ENCODE peak calls at places on chromosome 4, in four cellular contexts. One of them, this sample, is unnamed.

GRCh38 chr4:136637071-136637777 is 895.1 kb downstream of the PCDH18 start:
- DNase-seq in K562: peak; percentile 14
- DNase-seq in SK-N-SH: peak; percentile 22
- DNase-seq in GM12878: no peak
- DNase-seq in this sample: peak; percentile 76

GRCh38 chr4:3344596-3344995 is 51.8 kb downstream of the RGS12 start:
- DNase-seq in K562: no peak
- DNase-seq in SK-N-SH: no peak
- DNase-seq in GM12878: no peak
- DNase-seq in this sample: no peak

GRCh38 chr4:18954538-18954937 is 933.0 kb upstream of the LCORL start:
- DNase-seq in K562: no peak
- DNase-seq in SK-N-SH: no peak
- DNase-seq in GM12878: no peak
- DNase-seq in this sample: no peak

GRCh38 chr4:119035941-119036737 is 99.5 kb upstream of the MYOZ2 start:
- DNase-seq in K562: no peak
- DNase-seq in SK-N-SH: no peak
- DNase-seq in GM12878: no peak
- DNase-seq in this sample: no peak

GRCh38 chr4:155629183-155629825 is 37.3 kb upstream of the GUCY1A1 start:
- DNase-seq in K562: no peak
- DNase-seq in SK-N-SH: no peak
- DNase-seq in GM12878: no peak
- DNase-seq in this sample: no peak

GRCh38 chr4:77996076-77996475 is 61.0 kb upstream of the FRAS1 start:
- DNase-seq in K562: no peak
- DNase-seq in SK-N-SH: no peak
- DNase-seq in GM12878: no peak
- DNase-seq in this sample: no peak

GRCh38 chr4:139672215-139672614 is 6.6 kb downstream of the MGST2 start:
- DNase-seq in K562: no peak
- DNase-seq in SK-N-SH: no peak
- DNase-seq in GM12878: no peak
- DNase-seq in this sample: no peak

GRCh38 chr4:73740353-73740778 is at the start of gene CXCL8:
- DNase-seq in K562: no peak
- DNase-seq in SK-N-SH: no peak
- DNase-seq in GM12878: no peak
- DNase-seq in this sample: no peak

GRCh38 chr4:13705521-13706035 is 78.1 kb upstream of the BOD1L1 start:
- DNase-seq in K562: no peak
- DNase-seq in SK-N-SH: peak; percentile 24
- DNase-seq in GM12878: no peak
- DNase-seq in this sample: no peak

GRCh38 chr4:84470204-84470785 is 28.8 kb downstream of the NKX6-1 start:
- DNase-seq in K562: no peak
- DNase-seq in SK-N-SH: no peak
- DNase-seq in GM12878: no peak
- DNase-seq in this sample: peak; percentile 49

GRCh38 chr4:145081756-145082155 is 16.2 kb downstream of the ANAPC10 start:
- DNase-seq in K562: no peak
- DNase-seq in SK-N-SH: no peak
- DNase-seq in GM12878: no peak
- DNase-seq in this sample: no peak

GRCh38 chr4:17758459-17758858 is 23.0 kb downstream of the FAM184B start:
- DNase-seq in K562: no peak
- DNase-seq in SK-N-SH: no peak
- DNase-seq in GM12878: no peak
- DNase-seq in this sample: no peak

GRCh38 chr4:15681372-15682339 is at the start of gene FAM200B:
- DNase-seq in K562: peak; percentile 99
- DNase-seq in SK-N-SH: peak; percentile 99
- DNase-seq in GM12878: peak; percentile 93
- DNase-seq in this sample: peak; percentile 100
- TF ChIP-seq CTCF in K562: peak; percentile 13
- TF ChIP-seq CTCF in SK-N-SH: peak; percentile 12
- TF ChIP-seq CTCF in GM12878: peak; percentile 10
- TF ChIP-seq CTCF in this sample: no peak

DNA sequence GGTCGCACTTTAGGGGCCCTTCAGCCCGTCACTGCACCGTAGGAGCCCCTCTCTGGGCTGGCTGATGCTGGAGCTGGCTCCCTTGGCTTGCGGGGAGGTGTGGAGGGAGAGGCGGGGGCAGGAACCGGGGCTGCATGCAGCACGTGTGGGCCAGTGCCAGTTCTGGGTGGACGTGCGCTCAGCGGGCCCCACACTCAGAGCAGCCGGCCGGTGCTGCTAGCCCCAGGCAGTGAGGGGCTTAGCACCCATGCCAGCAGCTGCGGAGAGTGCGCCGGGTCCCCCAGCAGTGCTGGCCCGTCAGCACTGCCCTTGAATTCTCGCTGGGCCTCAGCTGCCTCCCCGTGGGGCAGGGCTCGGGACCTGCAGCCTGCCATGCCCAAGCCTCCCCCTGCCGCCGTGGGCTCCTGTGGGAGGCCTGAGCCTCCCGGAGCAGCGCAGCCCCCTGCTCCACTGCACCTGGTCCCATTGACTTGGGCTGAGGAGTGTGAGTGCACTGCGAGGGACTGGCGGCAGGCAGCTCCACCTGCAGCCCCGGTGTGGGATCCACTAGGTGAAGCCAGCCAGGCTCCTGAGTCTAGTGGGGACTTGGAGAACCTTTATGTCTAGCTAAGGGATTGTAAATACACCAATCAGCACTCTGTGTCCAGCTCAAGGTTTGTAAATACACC is 108.8 kb upstream of the RASGEF1B start:
- DNase-seq in K562: no peak
- DNase-seq in SK-N-SH: no peak
- DNase-seq in GM12878: no peak
- DNase-seq in this sample: no peak
- TF ChIP-seq USF1 in K562: no peak
- TF ChIP-seq USF1 in SK-N-SH: no peak
- TF ChIP-seq USF1 in GM12878: no peak
- TF ChIP-seq USF1 in this sample: no peak

GRCh38 chr4:30919458-30919857 is 199.3 kb downstream of the PCDH7 start:
- DNase-seq in K562: no peak
- DNase-seq in SK-N-SH: no peak
- DNase-seq in GM12878: no peak
- DNase-seq in this sample: no peak
- TF ChIP-seq CTCF in K562: no peak
- TF ChIP-seq CTCF in SK-N-SH: no peak
- TF ChIP-seq CTCF in GM12878: no peak
- TF ChIP-seq CTCF in this sample: no peak

GRCh38 chr4:181967401-181967800 is 275.8 kb upstream of the TENM3 start:
- DNase-seq in K562: no peak
- DNase-seq in SK-N-SH: no peak
- DNase-seq in GM12878: no peak
- DNase-seq in this sample: no peak

GRCh38 chr4:181968371-181968770 is 274.8 kb upstream of the TENM3 start:
- DNase-seq in K562: no peak
- DNase-seq in SK-N-SH: no peak
- DNase-seq in GM12878: no peak
- DNase-seq in this sample: no peak

GRCh38 chr4:181962321-181962720 is 280.9 kb upstream of the TENM3 start:
- DNase-seq in K562: no peak
- DNase-seq in SK-N-SH: no peak
- DNase-seq in GM12878: no peak
- DNase-seq in this sample: no peak

GRCh38 chr4:181964731-181965130 is 278.5 kb upstream of the TENM3 start:
- DNase-seq in K562: no peak
- DNase-seq in SK-N-SH: no peak
- DNase-seq in GM12878: no peak
- DNase-seq in this sample: no peak

GRCh38 chr4:181966084-181966483 is 277.1 kb upstream of the TENM3 start:
- DNase-seq in K562: no peak
- DNase-seq in SK-N-SH: peak; percentile 40
- DNase-seq in GM12878: no peak
- DNase-seq in this sample: no peak
- TF ChIP-seq USF1 in K562: no peak
- TF ChIP-seq USF1 in SK-N-SH: no peak
- TF ChIP-seq USF1 in GM12878: no peak
- TF ChIP-seq USF1 in this sample: no peak

GRCh38 chr4:41678951-41679350 is 69.6 kb downstream of the PHOX2B start:
- DNase-seq in K562: no peak
- DNase-seq in SK-N-SH: no peak
- DNase-seq in GM12878: no peak
- DNase-seq in this sample: no peak

GRCh38 chr4:41678086-41678485 is 70.4 kb downstream of the PHOX2B start:
- DNase-seq in K562: no peak
- DNase-seq in SK-N-SH: no peak
- DNase-seq in GM12878: no peak
- DNase-seq in this sample: no peak

GRCh38 chr4:41683321-41683720 is 65.2 kb downstream of the PHOX2B start:
- DNase-seq in K562: no peak
- DNase-seq in SK-N-SH: no peak
- DNase-seq in GM12878: no peak
- DNase-seq in this sample: no peak

GRCh38 chr4:41679991-41680390 is 68.5 kb downstream of the PHOX2B start:
- DNase-seq in K562: no peak
- DNase-seq in SK-N-SH: no peak
- DNase-seq in GM12878: no peak
- DNase-seq in this sample: no peak

GRCh38 chr4:41681054-41681453 is 67.5 kb downstream of the PHOX2B start:
- DNase-seq in K562: no peak
- DNase-seq in SK-N-SH: no peak
- DNase-seq in GM12878: no peak
- DNase-seq in this sample: no peak
- TF ChIP-seq CTCF in K562: no peak
- TF ChIP-seq CTCF in SK-N-SH: no peak
- TF ChIP-seq CTCF in GM12878: no peak
- TF ChIP-seq CTCF in this sample: no peak

GRCh38 chr4:27366424-27366823 is 505.8 kb downstream of the STIM2 start:
- DNase-seq in K562: no peak
- DNase-seq in SK-N-SH: no peak
- DNase-seq in GM12878: no peak
- DNase-seq in this sample: no peak

GRCh38 chr4:27357283-27357682 is 496.6 kb downstream of the STIM2 start:
- DNase-seq in K562: no peak
- DNase-seq in SK-N-SH: no peak
- DNase-seq in GM12878: no peak
- DNase-seq in this sample: no peak

GRCh38 chr4:27358269-27358668 is 497.6 kb downstream of the STIM2 start:
- DNase-seq in K562: no peak
- DNase-seq in SK-N-SH: no peak
- DNase-seq in GM12878: no peak
- DNase-seq in this sample: no peak

GRCh38 chr4:27364509-27364908 is 503.9 kb downstream of the STIM2 start:
- DNase-seq in K562: no peak
- DNase-seq in SK-N-SH: no peak
- DNase-seq in GM12878: no peak
- DNase-seq in this sample: no peak

DNA sequence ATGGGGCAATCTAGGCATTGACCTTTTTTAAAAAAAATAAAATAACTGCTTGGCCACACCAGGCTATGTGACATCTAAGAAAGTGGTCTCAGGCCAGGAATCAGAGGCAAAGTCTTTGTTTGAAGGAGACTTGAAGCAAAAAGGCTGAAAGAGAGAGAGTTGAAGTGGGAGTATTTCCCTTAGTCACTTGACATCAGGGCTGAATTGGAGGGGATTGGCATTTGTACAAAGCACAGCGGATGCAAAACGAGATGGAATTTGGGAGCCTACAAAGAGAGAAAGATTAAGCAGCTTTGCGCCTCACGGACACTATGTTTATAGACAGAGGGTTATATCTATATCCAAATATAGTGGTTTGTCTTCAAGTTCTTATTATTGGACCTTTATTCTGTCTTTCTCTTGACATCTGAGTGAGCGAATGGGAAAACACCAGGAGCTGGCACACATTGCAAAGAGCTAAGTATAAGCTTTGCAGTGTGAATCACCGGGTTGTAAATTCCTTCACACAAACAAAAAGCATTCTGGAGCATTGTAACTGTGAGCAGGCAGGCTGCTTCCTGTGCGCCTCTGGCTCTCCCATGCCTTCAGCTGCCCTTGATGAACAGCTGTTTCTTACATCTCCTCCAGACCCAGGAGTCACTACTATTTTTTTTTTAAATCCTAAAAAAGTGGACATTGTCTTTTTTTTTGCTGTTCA is 500.2 kb downstream of the STIM2 start:
- DNase-seq in K562: no peak
- DNase-seq in SK-N-SH: no peak
- DNase-seq in GM12878: no peak
- DNase-seq in this sample: no peak
- TF ChIP-seq USF1 in K562: no peak
- TF ChIP-seq USF1 in SK-N-SH: no peak
- TF ChIP-seq USF1 in GM12878: no peak
- TF ChIP-seq USF1 in this sample: no peak

GRCh38 chr4:38424171-38424871 is 239.7 kb upstream of the KLF3 start:
- DNase-seq in K562: no peak
- DNase-seq in SK-N-SH: peak; percentile 5
- DNase-seq in GM12878: no peak
- DNase-seq in this sample: peak; percentile 67

GRCh38 chr4:38426532-38426931 is 237.5 kb upstream of the KLF3 start:
- DNase-seq in K562: no peak
- DNase-seq in SK-N-SH: no peak
- DNase-seq in GM12878: no peak
- DNase-seq in this sample: no peak

DNA sequence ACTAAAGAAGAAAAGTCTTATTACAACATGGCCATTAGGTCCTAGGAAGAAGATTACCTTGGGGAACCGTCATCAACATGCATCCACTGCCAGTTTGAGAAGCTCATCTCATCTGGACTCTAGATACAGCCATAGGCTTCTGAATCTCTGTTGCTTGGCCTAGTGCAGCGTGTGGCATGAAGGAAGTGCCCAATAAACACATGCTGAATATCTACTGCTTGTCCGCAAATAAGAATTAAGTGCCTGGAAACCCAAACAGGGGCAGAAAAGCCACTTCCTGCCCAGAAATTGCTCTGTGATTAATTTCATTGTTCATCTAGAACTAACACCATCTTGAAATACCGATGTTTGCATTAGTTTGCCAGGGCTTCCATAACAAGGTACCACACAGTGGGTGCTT is 241.1 kb upstream of the KLF3 start:
- DNase-seq in K562: no peak
- DNase-seq in SK-N-SH: no peak
- DNase-seq in GM12878: no peak
- DNase-seq in this sample: no peak
- TF ChIP-seq CTCF in K562: no peak
- TF ChIP-seq CTCF in SK-N-SH: no peak
- TF ChIP-seq CTCF in GM12878: no peak
- TF ChIP-seq CTCF in this sample: no peak

DNA sequence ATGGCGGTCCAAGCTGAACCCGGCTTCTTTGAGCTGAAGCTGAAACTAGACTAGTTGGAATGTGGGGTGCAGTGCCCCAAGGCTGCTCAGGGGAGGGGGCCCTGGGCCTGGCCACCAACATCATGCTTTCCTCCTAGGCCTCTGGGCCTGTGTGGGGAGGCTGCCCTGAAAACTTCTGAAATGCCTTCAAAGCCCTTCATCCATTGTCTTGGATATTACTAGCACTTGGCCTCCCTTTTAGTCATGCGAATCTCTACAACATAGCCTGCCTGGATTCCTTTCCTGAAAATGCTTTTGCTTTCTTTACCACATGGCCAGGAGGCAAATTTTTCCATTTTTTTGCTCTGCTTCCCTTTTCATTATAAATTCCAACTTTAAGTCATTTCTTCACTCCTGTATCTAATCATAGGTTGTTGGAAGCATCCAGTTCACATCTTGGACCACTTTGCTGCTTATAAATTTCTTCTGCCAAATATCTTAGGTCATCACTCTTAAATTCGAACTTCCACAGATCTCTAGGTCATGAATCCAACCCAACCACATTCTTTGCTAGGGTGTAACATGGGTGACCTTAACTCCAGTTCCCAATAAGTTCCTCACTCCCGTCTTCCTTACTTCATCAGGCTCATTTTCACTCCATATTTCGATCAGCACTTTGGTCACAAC is 103.4 kb downstream of the DDIT4L start:
- DNase-seq in K562: no peak
- DNase-seq in SK-N-SH: no peak
- DNase-seq in GM12878: no peak
- DNase-seq in this sample: no peak
- TF ChIP-seq USF1 in K562: no peak
- TF ChIP-seq USF1 in SK-N-SH: no peak
- TF ChIP-seq USF1 in GM12878: no peak
- TF ChIP-seq USF1 in this sample: no peak